ENCODE peak calls at places on chromosomes 3 and 15, in five cellular contexts. N is upper lobe of left lung, L is brain microvascular endothelial cell, S is SK-N-MC, I is GM12878. U is an unnamed sample.

GRCh38 chr3:45054196-45054857 is 28.2 kb downstream of the CLEC3B start:
- DNase-seq in N (no peak), L (no peak), S (no peak), I (no peak), U (no peak)

GRCh38 chr3:173479301-173479700 is 81.8 kb downstream of the NLGN1 start:
- DNase-seq in N (no peak), L (no peak), S (no peak), I (no peak), U (no peak)

GRCh38 chr3:151460774-151461450 is at the start of gene IGSF10:
- DNase-seq in N (peak; percentile 84), L (no peak), S (no peak), I (no peak), U (no peak)

GRCh38 chr15:101068961-101069734 is 150.0 kb downstream of the LRRK1 start:
- DNase-seq in N (no peak), L (no peak), S (no peak), I (no peak), U (no peak)

GRCh38 chr15:42036991-42037390 is 16.1 kb upstream of the PLA2G4E start:
- DNase-seq in N (no peak), L (no peak), S (no peak), I (no peak), U (no peak)

GRCh38 chr3:194466761-194467356 is 19.9 kb downstream of the ATP13A3 start:
- DNase-seq in N (no peak), L (no peak), S (no peak), I (no peak), U (no peak)

GRCh38 chr3:27914199-27914598 is 192.1 kb upstream of the EOMES start:
- DNase-seq in N (no peak), L (no peak), S (no peak), I (no peak), U (no peak)

GRCh38 chr3:50112462-50112861 is 23.7 kb downstream of the RBM5 start:
- DNase-seq in N (no peak), L (no peak), S (no peak), I (no peak), U (no peak)

GRCh38 chr3:37814547-37814946 is 47.1 kb upstream of the CTDSPL start:
- DNase-seq in N (no peak), L (no peak), S (no peak), I (no peak), U (no peak)

GRCh38 chr3:48125026-48125704 is 63.1 kb downstream of the CDC25A start:
- DNase-seq in N (no peak), L (peak; percentile 34), S (no peak), I (no peak), U (no peak)

GRCh38 chr3:45321607-45322391 is 66.6 kb upstream of the LARS2 start:
- DNase-seq in N (no peak), L (no peak), S (no peak), I (no peak), U (no peak)

GRCh38 chr3:152471814-152472605 is 203.3 kb downstream of the MBNL1 start:
- DNase-seq in N (no peak), L (peak; percentile 61), S (no peak), I (peak; percentile 37), U (no peak)

GRCh38 chr3:48855681-48856447 is 8.2 kb upstream of the PRKAR2A start:
- DNase-seq in N (no peak), L (no peak), S (no peak), I (no peak), U (no peak)

GRCh38 chr3:183181606-183182005 is 19.1 kb upstream of the LAMP3 start:
- DNase-seq in N (peak; percentile 32), L (no peak), S (no peak), I (no peak), U (no peak)

GRCh38 chr3:172189987-172190603 is 150.7 kb downstream of the FNDC3B start:
- DNase-seq in N (no peak), L (no peak), S (no peak), I (no peak), U (no peak)

GRCh38 chr15:98113357-98113756 is 152.9 kb downstream of the ARRDC4 start:
- DNase-seq in N (no peak), L (no peak), S (no peak), I (no peak), U (no peak)

GRCh38 chr3:52782412-52783210 is 5.2 kb downstream of the ITIH1 start:
- DNase-seq in N (no peak), L (no peak), S (no peak), I (no peak), U (no peak)

GRCh38 chr15:31483053-31483923 is 156.7 kb downstream of the KLF13 start:
- DNase-seq in N (peak; percentile 89), L (no peak), S (no peak), I (no peak), U (no peak)

GRCh38 chr3:128222771-128223386 is 69.6 kb downstream of the EEFSEC start:
- DNase-seq in N (no peak), L (no peak), S (no peak), I (no peak), U (no peak)

GRCh38 chr3:45719761-45720487 is 30.7 kb downstream of the SACM1L start:
- DNase-seq in N (no peak), L (no peak), S (no peak), I (no peak), U (no peak)

GRCh38 chr3:134441321-134441720 is 44.5 kb downstream of the ANAPC13 start:
- DNase-seq in N (no peak), L (no peak), S (no peak), I (no peak), U (no peak)

GRCh38 chr15:38626443-38627050 is 61.9 kb upstream of the RASGRP1 start:
- DNase-seq in N (no peak), L (no peak), S (no peak), I (no peak), U (no peak)

GRCh38 chr15:25862469-25863066 is 559 bp downstream of the ATP10A start:
- DNase-seq in N (peak; percentile 91), L (no peak), S (no peak), I (no peak), U (no peak)

GRCh38 chr3:62718011-62718410 is 157.2 kb downstream of the CADPS start:
- DNase-seq in N (no peak), L (no peak), S (no peak), I (no peak), U (no peak)

GRCh38 chr15:70062321-70062956 is 35.3 kb downstream of the TLE3 start:
- DNase-seq in N (peak; percentile 79), L (peak; percentile 87), S (peak; percentile 71), I (no peak), U (peak; percentile 62)

GRCh38 chr3:38773528-38773927 is 42.5 kb downstream of the SCN10A start:
- DNase-seq in N (no peak), L (no peak), S (no peak), I (no peak), U (no peak)

GRCh38 chr3:55489804-55490132 is 2.7 kb upstream of the WNT5A start:
- DNase-seq in N (peak; percentile 83), L (no peak), S (no peak), I (no peak), U (no peak)

GRCh38 chr3:172560026-172560425 is 36.8 kb upstream of the TNFSF10 start:
- DNase-seq in N (no peak), L (no peak), S (no peak), I (no peak), U (no peak)

GRCh38 chr3:187017511-187018230 is 87.3 kb downstream of the ST6GAL1 start:
- DNase-seq in N (peak; percentile 45), L (no peak), S (no peak), I (no peak), U (no peak)

GRCh38 chr3:187021748-187022402 is 91.5 kb downstream of the ST6GAL1 start:
- DNase-seq in N (no peak), L (no peak), S (peak; percentile 64), I (peak; percentile 85), U (no peak)

GRCh38 chr3:187016639-187017345 is 86.5 kb downstream of the ST6GAL1 start:
- DNase-seq in N (no peak), L (peak; percentile 41), S (no peak), I (no peak), U (no peak)

GRCh38 chr3:187020376-187020775 is 90.0 kb downstream of the ST6GAL1 start:
- DNase-seq in N (no peak), L (no peak), S (no peak), I (no peak), U (no peak)

GRCh38 chr3:187019542-187020072 is 89.3 kb downstream of the ST6GAL1 start:
- DNase-seq in N (no peak), L (no peak), S (no peak), I (no peak), U (no peak)
- H3K27ac ChIP-seq in N (no peak overlapping the region), L (no peak overlapping the region), S (no peak overlapping the region), I (peak overlapping the region; percentile 46), U (no peak overlapping the region)

DNA sequence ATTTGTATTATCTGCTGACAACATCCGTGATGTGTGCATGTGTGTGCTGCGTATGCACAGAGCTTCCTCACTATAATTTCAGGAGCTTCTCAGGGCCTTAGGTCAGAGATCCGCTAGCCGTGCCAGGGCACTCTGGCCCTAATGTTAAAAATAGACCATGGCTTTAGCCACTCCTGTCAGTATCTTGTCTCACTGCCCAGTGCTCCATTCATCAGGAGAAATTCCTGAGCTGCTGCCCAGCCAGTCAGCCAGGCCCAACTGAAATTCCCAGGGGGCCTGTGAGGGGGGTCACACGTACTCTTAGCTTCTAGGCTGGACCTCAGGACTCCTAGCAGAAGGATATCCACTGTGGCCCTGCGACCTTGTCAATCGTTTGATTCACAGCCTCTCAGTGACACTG is 70.0 kb upstream of the ABHD2 start:
- DNase-seq in N (no peak), L (no peak), S (no peak), I (no peak), U (no peak)
- H3K27ac ChIP-seq in N (no peak overlapping the region), L (no peak overlapping the region), S (no peak overlapping the region), I (no peak overlapping the region), U (no peak overlapping the region)

GRCh38 chr3:141371882-141372281 is 3.6 kb downstream of the ZBTB38 start:
- DNase-seq in N (no peak), L (no peak), S (no peak), I (no peak), U (no peak)
- H3K27ac ChIP-seq in N (no peak overlapping the region), L (peak overlapping the region; percentile 4), S (no peak overlapping the region), I (peak overlapping the region; percentile 69), U (no peak overlapping the region)

GRCh38 chr15:68112711-68113110 is 58.6 kb downstream of the PIAS1 start:
- DNase-seq in N (no peak), L (no peak), S (no peak), I (no peak), U (no peak)
- H3K27ac ChIP-seq in N (no peak overlapping the region), L (no peak overlapping the region), S (no peak overlapping the region), I (no peak overlapping the region), U (no peak overlapping the region)

GRCh38 chr3:69079269-69080159 is 651 bp downstream of the UBA3 start:
- DNase-seq in N (peak; percentile 87), L (no peak), S (no peak), I (no peak), U (no peak)
- H3K27ac ChIP-seq in N (peak overlapping the region; percentile 82), L (peak overlapping the region; percentile 63), S (no peak overlapping the region), I (peak overlapping the region; percentile 51), U (peak overlapping the region; percentile 79)

GRCh38 chr3:132657869-132658747 is 1.5 kb downstream of the ACAD11 start:
- DNase-seq in N (no peak), L (no peak), S (no peak), I (no peak), U (no peak)
- H3K27ac ChIP-seq in N (no peak overlapping the region), L (no peak overlapping the region), S (no peak overlapping the region), I (no peak overlapping the region), U (no peak overlapping the region)